ENCODE peak calls at places on chromosome 22, in nine cellular contexts. G is endothelial cell, T is H1, O is fibroblast of the aortic adventitia, I is GM12878, P is foreskin fibroblast, R is hepatocyte, U is RWPE1, N is AG04450. Z is an unnamed sample.
A peak's percentile ranks its signal among the peaks of the same experiment; 100 is the strongest.

GRCh38 chr22:19962246-19962908 is 20.8 kb upstream of the TXNRD2 start:
- DNase-seq in G (peak; percentile 85), T (peak; percentile 87), O (peak; percentile 71), I (no peak), P (peak; percentile 90), R (peak; percentile 94), U (peak; percentile 71), N (no peak), Z (no peak)

GRCh38 chr22:33832558-33833151 is 87.6 kb downstream of the LARGE1 start:
- DNase-seq in G (no peak), T (no peak), O (peak; percentile 41), I (no peak), P (no peak), R (no peak), U (no peak), N (no peak), Z (no peak)

GRCh38 chr22:45358127-45358526 is 48.4 kb downstream of the FAM118A start:
- DNase-seq in G (no peak), T (no peak), O (peak; percentile 85), I (no peak), P (no peak), R (no peak), U (no peak), N (no peak), Z (no peak)

GRCh38 chr22:49909476-49910205 is 8.6 kb downstream of the ALG12 start:
- DNase-seq in G (no peak), T (no peak), O (no peak), I (no peak), P (no peak), R (no peak), U (no peak), N (no peak), Z (no peak)

GRCh38 chr22:36946436-36947158 is 33.2 kb downstream of the CSF2RB start:
- DNase-seq in G (no peak), T (no peak), O (peak; percentile 75), I (no peak), P (peak; percentile 12), R (no peak), U (no peak), N (no peak), Z (no peak)

GRCh38 chr22:50656122-50657070 is 16.2 kb upstream of the SHANK3 start:
- DNase-seq in G (no peak), T (no peak), O (peak; percentile 35), I (no peak), P (peak; percentile 77), R (no peak), U (peak; percentile 13), N (no peak), Z (peak; percentile 83)

GRCh38 chr22:50269573-50270301 is 443 bp downstream of the MAPK11 start:
- DNase-seq in G (no peak), T (no peak), O (peak; percentile 35), I (no peak), P (peak; percentile 81), R (peak; percentile 53), U (no peak), N (no peak), Z (no peak)

GRCh38 chr22:19988331-19988808 is 28.3 kb downstream of the ARVCF start:
- DNase-seq in G (no peak), T (no peak), O (no peak), I (no peak), P (no peak), R (no peak), U (no peak), N (no peak), Z (no peak)

GRCh38 chr22:41003041-41003440 is 51.9 kb downstream of the RBX1 start:
- DNase-seq in G (peak; percentile 25), T (no peak), O (no peak), I (no peak), P (no peak), R (peak; percentile 52), U (peak; percentile 6), N (no peak), Z (no peak)

GRCh38 chr22:46146329-46146728 is 4.0 kb upstream of the PPARA start:
- DNase-seq in G (no peak), T (no peak), O (no peak), I (no peak), P (no peak), R (no peak), U (no peak), N (no peak), Z (no peak)

GRCh38 chr22:37340331-37341262 is 58.3 kb downstream of the CYTH4 start:
- DNase-seq in G (no peak), T (no peak), O (no peak), I (no peak), P (no peak), R (no peak), U (no peak), N (no peak), Z (no peak)

GRCh38 chr22:41620646-41621098 is at the start of gene DESI1:
- DNase-seq in G (no peak), T (no peak), O (no peak), I (no peak), P (no peak), R (peak; percentile 62), U (no peak), N (no peak), Z (no peak)

GRCh38 chr22:19815093-19815822 is 39.4 kb downstream of the GNB1L start:
- DNase-seq in G (no peak), T (no peak), O (peak; percentile 54), I (no peak), P (no peak), R (no peak), U (no peak), N (no peak), Z (peak; percentile 76)

GRCh38 chr22:50606561-50607365 is 6.2 kb downstream of the MAPK8IP2 start:
- DNase-seq in G (no peak), T (no peak), O (no peak), I (no peak), P (no peak), R (no peak), U (no peak), N (no peak), Z (no peak)

GRCh38 chr22:44329179-44329796 is 16.5 kb upstream of the SHISAL1 start:
- DNase-seq in G (no peak), T (no peak), O (no peak), I (peak; percentile 32), P (no peak), R (no peak), U (no peak), N (no peak), Z (no peak)

GRCh38 chr22:42313804-42314581 is 43.5 kb upstream of the TCF20 start:
- DNase-seq in G (peak; percentile 60), T (peak; percentile 72), O (no peak), I (no peak), P (peak; percentile 16), R (peak; percentile 90), U (peak; percentile 58), N (no peak), Z (no peak)

GRCh38 chr22:20783844-20784723 is 10.2 kb downstream of the SERPIND1 start:
- DNase-seq in G (peak; percentile 51), T (no peak), O (peak; percentile 73), I (peak; percentile 28), P (peak; percentile 78), R (peak; percentile 70), U (peak; percentile 17), N (peak; percentile 20), Z (no peak)

GRCh38 chr22:46297151-46297819 is 615 bp downstream of the GTSE1 start:
- DNase-seq in G (peak; percentile 35), T (no peak), O (peak; percentile 20), I (no peak), P (peak; percentile 70), R (peak; percentile 47), U (peak; percentile 17), N (no peak), Z (no peak)

DNA sequence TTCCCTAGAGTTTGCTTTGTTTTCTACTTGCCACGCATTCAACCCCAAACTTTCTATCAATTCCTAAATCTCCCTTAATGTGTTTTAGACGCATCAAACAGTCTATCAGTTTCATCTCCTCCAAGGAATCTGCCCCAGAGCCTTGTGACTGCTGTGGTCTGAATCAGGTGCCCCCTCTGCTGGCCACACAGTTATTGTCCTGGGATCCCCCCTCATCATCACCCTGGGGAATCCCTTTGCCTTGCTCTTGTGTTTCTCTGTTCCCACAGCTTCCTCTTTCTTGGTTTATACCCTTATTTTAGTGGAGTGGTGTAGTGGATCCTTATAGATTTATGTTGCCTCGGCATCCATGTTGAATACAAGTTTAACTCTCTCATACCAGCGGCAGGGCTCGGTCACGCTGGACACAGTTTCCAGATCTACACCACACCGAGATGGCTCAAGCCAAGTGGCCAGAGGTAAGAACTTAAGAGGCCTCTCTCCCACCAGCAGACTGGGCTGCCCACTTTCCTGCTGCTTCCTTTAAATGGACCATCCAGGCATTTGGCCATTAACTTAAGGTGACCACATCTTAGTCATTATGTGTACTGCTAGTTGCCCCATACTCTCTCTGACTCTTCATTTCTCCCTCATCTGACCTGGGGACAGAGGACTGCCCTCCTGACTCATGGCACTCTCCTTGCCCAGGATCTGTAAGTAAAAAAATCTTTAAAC is 8.2 kb downstream of the UPB1 start:
- DNase-seq in G (peak; percentile 72), T (no peak), O (peak; percentile 65), I (peak; percentile 85), P (peak; percentile 72), R (peak; percentile 50), U (peak; percentile 57), N (no peak), Z (no peak)
- TF ChIP-seq CTCF in G (peak; percentile 67), T (peak; percentile 80), O (peak; percentile 72), I (peak; percentile 76), P (peak; percentile 84), R (peak; percentile 51), U (peak; percentile 58), N (peak; percentile 82), Z (peak; percentile 78)

GRCh38 chr22:39462443-39463147 is 5.8 kb downstream of the MGAT3 start:
- DNase-seq in G (no peak), T (no peak), O (no peak), I (peak; percentile 62), P (no peak), R (peak; percentile 48), U (no peak), N (no peak), Z (no peak)
- TF ChIP-seq CTCF in G (no peak), T (peak; percentile 38), O (no peak), I (no peak), P (no peak), R (peak; percentile 30), U (no peak), N (no peak), Z (peak; percentile 21)

DNA sequence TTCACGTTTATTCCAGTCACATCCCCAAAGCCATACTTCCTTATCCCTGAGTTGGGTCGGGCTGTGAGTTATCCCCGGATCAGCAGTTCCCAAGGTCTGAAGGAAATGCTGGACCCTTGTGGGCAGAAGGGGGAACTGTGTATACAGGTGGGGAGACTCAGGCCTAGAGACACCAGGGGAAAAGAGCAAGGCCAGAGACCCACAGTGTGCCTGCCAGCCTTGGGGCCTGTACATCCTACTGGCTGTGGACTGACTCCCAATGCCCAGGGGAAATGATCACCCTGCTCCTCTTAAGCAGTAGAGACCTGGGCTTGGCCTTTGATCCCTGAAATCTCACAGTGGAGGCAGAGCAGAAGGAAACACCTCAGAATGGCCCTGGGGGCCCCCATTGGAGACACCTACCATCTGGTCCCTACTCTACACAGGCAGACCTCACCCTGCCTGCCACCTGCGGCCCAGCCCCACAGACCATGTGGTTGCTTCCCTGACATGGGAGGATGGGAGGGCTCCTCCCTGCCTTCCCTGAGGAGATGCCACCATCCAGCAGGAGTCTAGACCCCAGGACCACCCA is 1.3 kb downstream of the SELENOM start:
- DNase-seq in G (peak; percentile 26), T (no peak), O (no peak), I (no peak), P (peak; percentile 49), R (no peak), U (no peak), N (no peak), Z (no peak)
- TF ChIP-seq CTCF in G (no peak), T (no peak), O (peak; percentile 14), I (no peak), P (no peak), R (no peak), U (no peak), N (peak; percentile 11), Z (no peak)

GRCh38 chr22:17896552-17896951 is 122.3 kb upstream of the BID start:
- DNase-seq in G (peak; percentile 42), T (no peak), O (no peak), I (no peak), P (peak; percentile 21), R (no peak), U (no peak), N (no peak), Z (no peak)
- TF ChIP-seq CTCF in G (peak; percentile 56), T (peak; percentile 76), O (peak; percentile 47), I (no peak), P (no peak), R (peak; percentile 7), U (no peak), N (peak; percentile 56), Z (peak; percentile 35)

Z was measured in osteocyte.